ENCODE peak calls at places on chromosomes 1 and 21, in four cellular contexts. B is mammary epithelial cell, S is AG10803, P is M059J. Y is an unnamed sample.

GRCh38 chr1:116498789-116499628 is 71.8 kb downstream of the CD58 start:
- DNase-seq in B (peak), P (peak), S (peak), Y (peak)

GRCh38 chr1:24972257-24973242 is 42.5 kb upstream of the RUNX3 start:
- DNase-seq in P (no peak), S (peak), B (peak), Y (no peak)

GRCh38 chr21:36034211-36034913 is 26.0 kb downstream of the SETD4 start:
- DNase-seq in P (no peak), S (no peak), B (no peak), Y (no peak)

GRCh38 chr1:61400131-61400530 is 317.8 kb downstream of the NFIA start:
- DNase-seq in B (no peak), P (no peak), S (no peak), Y (no peak)

GRCh38 chr1:52771384-52771783 is 45.1 kb downstream of the ZYG11B start:
- DNase-seq in P (no peak), S (no peak), B (no peak), Y (peak)

GRCh38 chr1:3060601-3061551 is 8.1 kb upstream of the PRDM16 start:
- DNase-seq in B (peak), S (no peak), P (no peak), Y (no peak)

GRCh38 chr1:202343652-202344349 is 2.1 kb upstream of the UBE2T start:
- DNase-seq in P (peak), B (peak), S (peak), Y (peak)

GRCh38 chr21:41379901-41380300 is 18.1 kb downstream of the MX2 start:
- DNase-seq in S (no peak), B (no peak), P (no peak), Y (no peak)

GRCh38 chr1:37718901-37719571 is 26.7 kb downstream of the CDCA8 start:
- DNase-seq in P (no peak), S (no peak), B (peak), Y (no peak)

GRCh38 chr1:19463204-19463803 is 22.0 kb downstream of the CAPZB start:
- DNase-seq in B (no peak), P (no peak), S (no peak), Y (no peak)

GRCh38 chr1:160954158-160955104 is at the start of gene ITLN2:
- DNase-seq in S (peak), P (peak), B (peak), Y (peak)

GRCh38 chr21:34910396-34910795 is 138.7 kb downstream of the RUNX1 start:
- DNase-seq in S (no peak), P (no peak), B (no peak), Y (no peak)